ENCODE peak calls at places on chromosomes 12 and 14, in nine cellular contexts. One of them, this sample, is unnamed.

GRCh38 chr12:103964805-103965204 is 867 bp upstream of the TDG start:
- DNase-seq in heart right ventricle: no peak
- DNase-seq in GM23248: peak
- DNase-seq in brain microvascular endothelial cell: no peak
- DNase-seq in iris pigment epithelial cell: no peak
- DNase-seq in C1 segment of cervical spinal cord: no peak
- DNase-seq in CD4-positive, alpha-beta memory T cell: no peak
- DNase-seq in lower lobe of right lung: no peak
- DNase-seq in mesendoderm: no peak
- DNase-seq in this sample: peak

GRCh38 chr12:22173154-22173553 is 127.1 kb downstream of the CMAS start:
- DNase-seq in heart right ventricle: no peak
- DNase-seq in GM23248: peak
- DNase-seq in brain microvascular endothelial cell: no peak
- DNase-seq in iris pigment epithelial cell: no peak
- DNase-seq in C1 segment of cervical spinal cord: no peak
- DNase-seq in CD4-positive, alpha-beta memory T cell: no peak
- DNase-seq in lower lobe of right lung: no peak
- DNase-seq in mesendoderm: no peak
- DNase-seq in this sample: no peak

GRCh38 chr14:105411017-105411941 is 8.3 kb upstream of the MTA1 start:
- DNase-seq in heart right ventricle: no peak
- DNase-seq in GM23248: peak
- DNase-seq in brain microvascular endothelial cell: no peak
- DNase-seq in iris pigment epithelial cell: peak
- DNase-seq in C1 segment of cervical spinal cord: no peak
- DNase-seq in CD4-positive, alpha-beta memory T cell: no peak
- DNase-seq in lower lobe of right lung: peak
- DNase-seq in mesendoderm: no peak
- DNase-seq in this sample: no peak

GRCh38 chr14:97442363-97442762 is 645.2 kb downstream of the VRK1 start:
- DNase-seq in heart right ventricle: no peak
- DNase-seq in GM23248: no peak
- DNase-seq in brain microvascular endothelial cell: no peak
- DNase-seq in iris pigment epithelial cell: no peak
- DNase-seq in C1 segment of cervical spinal cord: no peak
- DNase-seq in CD4-positive, alpha-beta memory T cell: no peak
- DNase-seq in lower lobe of right lung: no peak
- DNase-seq in mesendoderm: no peak
- DNase-seq in this sample: no peak

GRCh38 chr12:57813971-57814771 is 4.4 kb downstream of the AVIL start:
- DNase-seq in heart right ventricle: no peak
- DNase-seq in GM23248: no peak
- DNase-seq in brain microvascular endothelial cell: no peak
- DNase-seq in iris pigment epithelial cell: no peak
- DNase-seq in C1 segment of cervical spinal cord: no peak
- DNase-seq in CD4-positive, alpha-beta memory T cell: no peak
- DNase-seq in lower lobe of right lung: no peak
- DNase-seq in mesendoderm: no peak
- DNase-seq in this sample: peak

GRCh38 chr12:68461645-68462044 is 129.5 kb upstream of the MDM1 start:
- DNase-seq in heart right ventricle: no peak
- DNase-seq in GM23248: no peak
- DNase-seq in brain microvascular endothelial cell: no peak
- DNase-seq in iris pigment epithelial cell: no peak
- DNase-seq in C1 segment of cervical spinal cord: no peak
- DNase-seq in CD4-positive, alpha-beta memory T cell: no peak
- DNase-seq in lower lobe of right lung: no peak
- DNase-seq in mesendoderm: no peak
- DNase-seq in this sample: no peak

GRCh38 chr14:100083706-100084105 is 18.5 kb downstream of the EVL start:
- DNase-seq in heart right ventricle: no peak
- DNase-seq in GM23248: no peak
- DNase-seq in brain microvascular endothelial cell: no peak
- DNase-seq in iris pigment epithelial cell: peak
- DNase-seq in C1 segment of cervical spinal cord: no peak
- DNase-seq in CD4-positive, alpha-beta memory T cell: peak
- DNase-seq in lower lobe of right lung: no peak
- DNase-seq in mesendoderm: no peak
- DNase-seq in this sample: no peak

GRCh38 chr12:25301798-25302197 is 51.1 kb upstream of the KRAS start:
- DNase-seq in heart right ventricle: no peak
- DNase-seq in GM23248: no peak
- DNase-seq in brain microvascular endothelial cell: no peak
- DNase-seq in iris pigment epithelial cell: peak
- DNase-seq in C1 segment of cervical spinal cord: no peak
- DNase-seq in CD4-positive, alpha-beta memory T cell: no peak
- DNase-seq in lower lobe of right lung: no peak
- DNase-seq in mesendoderm: no peak
- DNase-seq in this sample: no peak